ENCODE peak calls at places on chromosomes 1 and 21, in eight cellular contexts. B is HTR-8/SVneo; Q is CD8-positive, alpha-beta T cell; L is NCI-H187; R is endothelial cell; Y is ureter; A is heart left ventricle; N is BJ. U is an unnamed sample.

GRCh38 chr21:28538987-28539622 is 453.6 kb downstream of the LTN1 start:
- DNase-seq in B (no peak), Q (no peak), L (no peak), R (no peak), Y (no peak), A (no peak), N (peak; percentile 70), U (no peak)

GRCh38 chr1:244730153-244730933 is 77.4 kb downstream of the DESI2 start:
- DNase-seq in B (no peak), Q (peak; percentile 58), L (no peak), R (peak; percentile 47), Y (no peak), A (peak; percentile 28), N (no peak), U (no peak)

GRCh38 chr1:70807088-70807664 is 240.4 kb downstream of the PTGER3 start:
- DNase-seq in B (no peak), Q (no peak), L (no peak), R (no peak), Y (no peak), A (peak; percentile 24), N (no peak), U (no peak)

GRCh38 chr21:29084372-29084771 is 10.9 kb upstream of the CCT8 start:
- DNase-seq in B (no peak), Q (no peak), L (no peak), R (no peak), Y (no peak), A (no peak), N (no peak), U (no peak)

GRCh38 chr1:45359882-45360513 is 19.8 kb upstream of the MUTYH start:
- DNase-seq in B (peak; percentile 29), Q (no peak), L (peak; percentile 8), R (peak; percentile 39), Y (peak; percentile 77), A (peak; percentile 60), N (no peak), U (peak; percentile 60)

GRCh38 chr1:153888518-153888917 is 34.3 kb downstream of the GATAD2B start:
- DNase-seq in B (no peak), Q (no peak), L (no peak), R (no peak), Y (no peak), A (no peak), N (no peak), U (no peak)

GRCh38 chr1:221576268-221576667 is 165.6 kb downstream of the DUSP10 start:
- DNase-seq in B (peak; percentile 2), Q (no peak), L (no peak), R (no peak), Y (no peak), A (no peak), N (peak; percentile 33), U (no peak)

GRCh38 chr1:9356021-9356420 is 63.3 kb downstream of the SPSB1 start:
- DNase-seq in B (no peak), Q (no peak), L (no peak), R (no peak), Y (no peak), A (no peak), N (no peak), U (no peak)

GRCh38 chr1:29969576-29969975 is 733.3 kb downstream of the PTPRU start:
- DNase-seq in B (no peak), Q (peak; percentile 13), L (no peak), R (no peak), Y (no peak), A (no peak), N (no peak), U (peak; percentile 21)

GRCh38 chr1:153968400-153968799 is 698 bp downstream of the CREB3L4 start:
- DNase-seq in B (no peak), Q (no peak), L (no peak), R (peak; percentile 31), Y (no peak), A (no peak), N (no peak), U (no peak)

GRCh38 chr21:41630249-41630648 is 122.3 kb upstream of the TMPRSS2 start:
- DNase-seq in B (peak; percentile 93), Q (no peak), L (no peak), R (no peak), Y (peak; percentile 76), A (no peak), N (peak; percentile 97), U (no peak)

GRCh38 chr1:2379733-2380404 is 11.5 kb downstream of the MORN1 start:
- DNase-seq in B (no peak), Q (no peak), L (no peak), R (no peak), Y (no peak), A (peak; percentile 21), N (no peak), U (no peak)

GRCh38 chr1:38455829-38456563 is 403.6 kb downstream of the RRAGC start:
- DNase-seq in B (no peak), Q (no peak), L (no peak), R (no peak), Y (no peak), A (no peak), N (no peak), U (no peak)

GRCh38 chr1:107936498-107937481 is 28.2 kb downstream of the VAV3 start:
- DNase-seq in B (peak; percentile 1), Q (peak; percentile 57), L (no peak), R (no peak), Y (peak; percentile 66), A (peak; percentile 53), N (peak; percentile 93), U (no peak)

GRCh38 chr1:96863449-96863848 is 141.9 kb downstream of the PTBP2 start:
- DNase-seq in B (no peak), Q (no peak), L (no peak), R (no peak), Y (no peak), A (no peak), N (no peak), U (no peak)

GRCh38 chr1:224643653-224644052 is 27.5 kb downstream of the CNIH3 start:
- DNase-seq in B (no peak), Q (no peak), L (no peak), R (no peak), Y (no peak), A (no peak), N (no peak), U (no peak)

GRCh38 chr1:46191033-46191701 is 7.1 kb downstream of the POMGNT1 start:
- DNase-seq in B (no peak), Q (no peak), L (no peak), R (no peak), Y (no peak), A (no peak), N (no peak), U (no peak)

GRCh38 chr1:78146137-78146822 is 100.5 kb downstream of the GIPC2 start:
- DNase-seq in B (no peak), Q (no peak), L (no peak), R (no peak), Y (no peak), A (no peak), N (no peak), U (no peak)

GRCh38 chr1:38561699-38562098 is 297.9 kb downstream of the RRAGC start:
- DNase-seq in B (no peak), Q (no peak), L (no peak), R (no peak), Y (no peak), A (no peak), N (no peak), U (no peak)

GRCh38 chr1:232678185-232678886 is 48.4 kb upstream of the SIPA1L2 start:
- DNase-seq in B (no peak), Q (no peak), L (no peak), R (no peak), Y (no peak), A (no peak), N (no peak), U (no peak)

GRCh38 chr1:38690790-38691189 is 168.8 kb downstream of the RRAGC start:
- DNase-seq in B (no peak), Q (no peak), L (no peak), R (no peak), Y (no peak), A (no peak), N (no peak), U (no peak)

GRCh38 chr1:50605186-50605875 is 182.1 kb upstream of the DMRTA2 start:
- DNase-seq in B (peak; percentile 29), Q (no peak), L (no peak), R (peak; percentile 45), Y (no peak), A (no peak), N (no peak), U (no peak)

GRCh38 chr1:180235077-180235501 is 5.0 kb downstream of the LHX4 start:
- DNase-seq in B (no peak), Q (no peak), L (no peak), R (no peak), Y (no peak), A (no peak), N (no peak), U (no peak)

GRCh38 chr21:38355992-38356781 is 99.4 kb downstream of the KCNJ15 start:
- DNase-seq in B (peak; percentile 79), Q (peak; percentile 78), L (peak; percentile 22), R (peak; percentile 91), Y (peak; percentile 84), A (peak; percentile 80), N (no peak), U (peak; percentile 82)

GRCh38 chr21:35905973-35906357 is 154.4 kb downstream of the SETD4 start:
- DNase-seq in B (no peak), Q (no peak), L (no peak), R (no peak), Y (no peak), A (no peak), N (no peak), U (no peak)

GRCh38 chr1:159958721-159959380 is 4.8 kb upstream of the SLAMF9 start:
- DNase-seq in B (no peak), Q (no peak), L (no peak), R (no peak), Y (no peak), A (no peak), N (no peak), U (no peak)

GRCh38 chr1:93763981-93764750 is 82.5 kb upstream of the BCAR3 start:
- DNase-seq in B (no peak), Q (no peak), L (no peak), R (no peak), Y (no peak), A (no peak), N (no peak), U (no peak)

GRCh38 chr1:215704089-215704860 is 137.2 kb downstream of the KCTD3 start:
- DNase-seq in B (no peak), Q (no peak), L (no peak), R (no peak), Y (no peak), A (no peak), N (no peak), U (no peak)

GRCh38 chr1:220573836-220574235 is 45.9 kb downstream of the MARK1 start:
- DNase-seq in B (no peak), Q (no peak), L (no peak), R (no peak), Y (no peak), A (no peak), N (no peak), U (no peak)

GRCh38 chr1:160795951-160796383 is at the start of gene LY9:
- DNase-seq in B (no peak), Q (peak; percentile 82), L (no peak), R (no peak), Y (no peak), A (no peak), N (no peak), U (no peak)

GRCh38 chr1:214012418-214012817 is 24.6 kb downstream of the PROX1 start:
- DNase-seq in B (no peak), Q (no peak), L (no peak), R (no peak), Y (no peak), A (no peak), N (no peak), U (no peak)

GRCh38 chr1:39422604-39423003 is 68.8 kb upstream of the BMP8A start:
- DNase-seq in B (no peak), Q (no peak), L (no peak), R (no peak), Y (no peak), A (no peak), N (no peak), U (no peak)

GRCh38 chr1:158017800-158018595 is 24.6 kb downstream of the KIRREL1 start:
- DNase-seq in B (no peak), Q (no peak), L (no peak), R (no peak), Y (no peak), A (no peak), N (no peak), U (no peak)

GRCh38 chr1:19737413-19737812 is 62.3 kb downstream of the TMCO4 start:
- DNase-seq in B (peak; percentile 68), Q (no peak), L (no peak), R (no peak), Y (no peak), A (no peak), N (no peak), U (no peak)